ENCODE peak calls at places on chromosomes 7 and 10, in nine cellular contexts. T is psoas muscle; J is left ventricle myocardium inferior; C is CD8-positive, alpha-beta T cell; L is ascending aorta; A is astrocyte; K is ovary; B is IMR-90; I is PC-3. M is an unnamed sample.
A peak's percentile ranks its signal among the peaks of the same experiment; 100 is the strongest.

GRCh38 chr7:27689045-27689877 is 26.6 kb upstream of the HIBADH start:
- DNase-seq in T (no peak), J (no peak), C (no peak), L (no peak), A (no peak), K (no peak), B (peak; percentile 31), I (peak; percentile 67), M (peak; percentile 33)

GRCh38 chr7:1968397-1969111 is 264.2 kb downstream of the MAD1L1 start:
- DNase-seq in T (no peak), J (no peak), C (no peak), L (no peak), A (no peak), K (no peak), B (no peak), I (no peak), M (no peak)

GRCh38 chr7:133039614-133040013 is 42.3 kb downstream of the CHCHD3 start:
- DNase-seq in T (no peak), J (no peak), C (no peak), L (no peak), A (no peak), K (no peak), B (no peak), I (no peak), M (no peak)

GRCh38 chr10:112634096-112634830 is 187.2 kb downstream of the VTI1A start:
- DNase-seq in T (no peak), J (no peak), C (no peak), L (no peak), A (peak; percentile 54), K (no peak), B (peak; percentile 21), I (peak; percentile 6), M (peak; percentile 28)

GRCh38 chr7:3172768-3173280 is 128.2 kb upstream of the SDK1 start:
- DNase-seq in T (no peak), J (no peak), C (no peak), L (no peak), A (no peak), K (no peak), B (no peak), I (no peak), M (no peak)

GRCh38 chr7:92158660-92159575 is 20.0 kb downstream of the LRRD1 start:
- DNase-seq in T (no peak), J (no peak), C (no peak), L (no peak), A (peak; percentile 96), K (no peak), B (peak; percentile 93), I (peak; percentile 71), M (peak; percentile 46)

GRCh38 chr7:112125250-112125649 is 80.9 kb downstream of the DOCK4 start:
- DNase-seq in T (no peak), J (no peak), C (no peak), L (no peak), A (no peak), K (no peak), B (no peak), I (no peak), M (no peak)

GRCh38 chr10:59907537-59907917 is 1.2 kb upstream of the CCDC6 start:
- DNase-seq in T (no peak), J (no peak), C (no peak), L (no peak), A (no peak), K (no peak), B (no peak), I (peak; percentile 48), M (no peak)

GRCh38 chr10:132878730-132879407 is 63.5 kb downstream of the CFAP46 start:
- DNase-seq in T (no peak), J (no peak), C (no peak), L (no peak), A (no peak), K (peak; percentile 12), B (no peak), I (no peak), M (no peak)

GRCh38 chr10:126638542-126638941 is 32.0 kb downstream of the C10orf90 start:
- DNase-seq in T (no peak), J (no peak), C (no peak), L (no peak), A (no peak), K (no peak), B (no peak), I (no peak), M (no peak)

GRCh38 chr7:44104880-44105771 is 981 bp downstream of the AEBP1 start:
- DNase-seq in T (no peak), J (no peak), C (no peak), L (no peak), A (peak; percentile 51), K (peak; percentile 74), B (peak; percentile 46), I (no peak), M (peak; percentile 72)

GRCh38 chr7:140230862-140231778 is 54.3 kb upstream of the KDM7A start:
- DNase-seq in T (peak; percentile 44), J (peak; percentile 42), C (peak; percentile 45), L (no peak), A (no peak), K (peak; percentile 38), B (peak; percentile 39), I (peak; percentile 63), M (peak; percentile 62)

GRCh38 chr10:17375936-17376584 is 78.3 kb downstream of the ST8SIA6 start:
- DNase-seq in T (no peak), J (no peak), C (no peak), L (no peak), A (no peak), K (no peak), B (peak; percentile 2), I (no peak), M (no peak)

GRCh38 chr10:13298748-13299436 is 972 bp downstream of the PHYH start:
- DNase-seq in T (no peak), J (no peak), C (no peak), L (no peak), A (no peak), K (no peak), B (no peak), I (no peak), M (no peak)

GRCh38 chr10:13299437-13300287 is at the start of gene PHYH:
- DNase-seq in T (peak; percentile 94), J (peak; percentile 93), C (peak; percentile 72), L (peak; percentile 75), A (peak; percentile 64), K (peak; percentile 92), B (peak; percentile 74), I (peak; percentile 75), M (peak; percentile 55)

GRCh38 chr10:13306103-13306502 is 6.2 kb upstream of the PHYH start:
- DNase-seq in T (no peak), J (no peak), C (no peak), L (no peak), A (no peak), K (no peak), B (no peak), I (no peak), M (no peak)

DNA sequence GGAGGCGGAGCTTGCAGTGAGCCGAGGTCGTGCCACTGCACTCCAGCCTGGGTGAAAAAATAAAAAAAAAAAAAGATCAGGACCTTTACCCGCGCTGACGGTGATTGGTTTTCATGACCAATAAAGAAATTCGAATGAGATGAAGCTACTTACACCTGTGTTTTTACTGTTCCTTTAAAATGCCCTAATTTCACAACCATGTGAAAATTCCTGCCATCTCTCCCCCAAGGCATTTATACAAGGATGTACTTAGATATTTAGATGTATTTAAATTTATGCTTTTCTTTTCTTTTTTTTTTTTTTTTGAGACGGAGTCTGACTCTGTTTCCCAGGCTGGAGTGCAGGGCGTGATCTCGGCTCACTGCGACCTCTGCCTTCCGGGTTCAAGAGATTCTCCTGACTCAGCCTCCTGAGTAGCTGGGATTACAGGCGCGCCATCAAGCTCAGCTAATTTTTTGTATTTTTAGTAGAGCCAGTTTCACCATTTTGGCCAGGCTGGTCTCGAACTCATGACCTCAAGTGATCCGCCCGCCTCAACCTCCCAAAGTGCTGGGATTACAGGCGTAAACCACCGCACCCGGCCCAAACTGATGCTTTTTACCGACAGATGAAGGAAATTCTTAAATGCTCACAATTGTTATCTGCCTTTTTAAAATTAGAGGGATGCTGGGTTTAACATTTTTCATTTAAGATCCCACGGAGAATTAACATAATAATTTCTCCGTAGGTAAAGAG is 3.1 kb upstream of the PHYH start:
- DNase-seq in T (no peak), J (no peak), C (no peak), L (no peak), A (no peak), K (no peak), B (no peak), I (no peak), M (no peak)
- TF ChIP-seq CTCF in T (no peak), J (no peak), C (no peak), L (no peak), A (no peak), K (no peak), B (no peak), I (no peak), M (no peak)

DNA sequence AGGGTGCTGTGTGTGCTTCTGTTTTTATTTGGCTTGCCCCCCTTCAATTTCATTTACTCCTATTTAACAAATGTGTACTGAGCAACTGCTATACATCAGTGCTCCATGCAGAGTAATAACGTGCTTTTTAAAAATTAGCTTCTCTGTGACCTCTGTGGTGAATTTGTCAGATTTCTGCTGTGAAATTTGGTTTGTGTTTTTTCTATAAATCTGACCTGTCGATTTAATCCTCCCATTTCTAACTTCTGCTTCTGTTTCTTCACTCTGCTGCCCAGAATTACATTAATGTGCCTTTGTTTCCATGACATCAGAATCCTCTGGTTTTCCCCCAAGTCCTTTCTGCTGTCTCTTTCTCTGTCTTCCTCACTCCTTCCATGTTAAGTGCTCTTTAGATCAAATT is 123.8 kb upstream of the CACNA2D1 start:
- DNase-seq in T (no peak), J (no peak), C (no peak), L (no peak), A (no peak), K (no peak), B (no peak), I (no peak), M (no peak)
- H3K4me3 ChIP-seq in T (no peak overlapping the region), J (no peak overlapping the region), C (no peak overlapping the region), L (no peak overlapping the region), A (no peak overlapping the region), K (no peak overlapping the region), B (no peak overlapping the region), I (no peak overlapping the region), M (no peak overlapping the region)

GRCh38 chr10:33287112-33287511 is 47.4 kb downstream of the NRP1 start:
- DNase-seq in T (no peak), J (no peak), C (no peak), L (no peak), A (no peak), K (no peak), B (no peak), I (peak; percentile 99), M (no peak)
- H3K36me3 ChIP-seq in T (no peaks in the 10 kb centered on the region), J (no peaks in the 10 kb centered on the region), C (no peaks in the 10 kb centered on the region), L (no peaks in the 10 kb centered on the region), A (no peaks in the 10 kb centered on the region), K (no peaks in the 10 kb centered on the region), B (no peaks in the 10 kb centered on the region), I (peaks cover 73% of the 10 kb centered on the region), M (peaks cover 2% of the 10 kb centered on the region)

DNA sequence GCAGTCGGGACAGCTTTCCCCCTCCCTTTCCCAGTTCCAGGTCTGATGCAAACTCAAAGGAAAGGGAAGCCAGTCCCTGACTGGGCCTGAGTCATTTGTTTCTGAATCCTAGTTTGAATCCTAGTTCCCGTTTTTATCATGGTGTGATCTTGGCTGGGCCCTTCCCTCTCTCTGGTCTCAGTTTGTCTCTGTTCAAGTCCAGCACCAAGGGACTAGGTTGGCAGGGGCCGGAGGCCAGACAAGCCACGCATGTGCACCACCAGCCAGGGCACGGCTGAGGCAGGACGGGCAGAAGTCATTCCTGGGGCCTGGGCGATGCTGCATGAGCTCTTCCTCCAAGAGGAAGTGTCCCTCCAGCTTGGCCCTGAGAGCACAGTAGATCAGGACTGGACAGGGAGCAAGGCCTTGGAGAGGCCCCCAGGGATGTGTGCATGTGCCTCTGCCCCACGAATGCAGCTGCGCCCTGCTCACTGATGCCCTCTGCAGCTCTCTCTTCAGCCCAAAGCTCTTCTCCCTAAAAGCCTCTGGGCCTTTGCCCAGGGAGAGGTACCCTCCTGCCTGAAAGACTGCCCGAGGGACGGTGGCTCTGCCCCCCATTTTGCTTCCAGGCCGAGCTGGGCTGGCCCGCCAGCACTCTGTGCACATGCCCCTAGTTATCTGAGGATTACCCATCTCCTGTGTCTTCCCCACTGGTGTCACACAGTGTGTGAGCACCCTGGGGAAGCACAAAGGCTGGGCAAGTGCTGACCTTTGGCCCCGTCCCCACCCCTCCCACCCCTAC is 86.7 kb downstream of the ZMIZ1 start:
- DNase-seq in T (peak; percentile 63), J (peak; percentile 47), C (no peak), L (no peak), A (no peak), K (no peak), B (peak; percentile 60), I (peak; percentile 93), M (peak; percentile 52)
- TF ChIP-seq CTCF in T (no peak), J (peak; percentile 39), C (no peak), L (no peak), A (no peak), K (no peak), B (peak; percentile 10), I (no peak), M (peak; percentile 6)

M was measured in bronchial epithelial cell.